ENCODE peak calls at places on chromosomes 1 and 21, in five cellular contexts. W, B, T, Z and K are unnamed samples.

GRCh38 chr1:156444407-156445001 is 56.1 kb downstream of the MEF2D start:
- DNase-seq in W (no peak), B (peak), T (no peak), Z (peak), K (no peak)

GRCh38 chr1:246971322-246971721 is 36.5 kb downstream of the ZNF695 start:
- DNase-seq in W (peak), B (peak), T (no peak), Z (peak), K (no peak)

GRCh38 chr1:237877628-237878027 is 13.1 kb downstream of the ZP4 start:
- DNase-seq in W (no peak), B (no peak), T (no peak), Z (no peak), K (no peak)

GRCh38 chr21:44867999-44868700 is 5.3 kb downstream of the PTTG1IP start:
- DNase-seq in W (no peak), B (no peak), T (no peak), Z (peak), K (no peak)

GRCh38 chr1:185559684-185560310 is 174.4 kb upstream of the HMCN1 start:
- DNase-seq in W (peak), B (peak), T (no peak), Z (peak), K (peak)

GRCh38 chr1:167548059-167548932 is 5.3 kb downstream of the CREG1 start:
- DNase-seq in W (peak), B (no peak), T (no peak), Z (no peak), K (no peak)

GRCh38 chr1:101267082-101267481 is 30.3 kb downstream of the S1PR1 start:
- DNase-seq in W (no peak), B (no peak), T (no peak), Z (no peak), K (no peak)

GRCh38 chr1:156838972-156839371 is 19.9 kb downstream of the INSRR start:
- DNase-seq in W (no peak), B (peak), T (no peak), Z (peak), K (no peak)

GRCh38 chr1:105934806-105935205 is 1121.7 kb upstream of the PRMT6 start:
- DNase-seq in W (no peak), B (no peak), T (no peak), Z (no peak), K (no peak)

DNA sequence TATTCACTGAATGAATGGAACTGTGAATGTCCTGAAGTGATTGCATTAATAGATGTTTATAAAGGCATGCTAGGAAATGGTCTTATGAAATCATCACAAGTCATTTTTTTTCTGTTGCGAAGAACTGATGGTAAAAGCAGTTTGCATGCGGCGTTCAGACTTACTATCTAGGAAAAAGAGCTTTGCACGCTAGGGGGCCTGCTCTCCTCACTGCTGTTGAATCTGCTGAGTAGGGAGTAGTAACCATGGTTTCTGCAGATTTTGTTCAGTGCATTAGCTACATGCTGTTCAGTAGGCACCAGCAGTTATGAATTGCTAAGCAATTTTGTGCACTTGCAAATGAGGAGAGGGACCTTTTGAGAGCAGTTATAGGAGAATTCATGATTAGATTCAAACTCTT is 57.9 kb downstream of the CENPF start:
- DNase-seq in W (peak), B (no peak), T (no peak), Z (no peak), K (peak)
- TF ChIP-seq CTCF in W (peak), B (peak), T (peak), Z (no peak), K (peak)

DNA sequence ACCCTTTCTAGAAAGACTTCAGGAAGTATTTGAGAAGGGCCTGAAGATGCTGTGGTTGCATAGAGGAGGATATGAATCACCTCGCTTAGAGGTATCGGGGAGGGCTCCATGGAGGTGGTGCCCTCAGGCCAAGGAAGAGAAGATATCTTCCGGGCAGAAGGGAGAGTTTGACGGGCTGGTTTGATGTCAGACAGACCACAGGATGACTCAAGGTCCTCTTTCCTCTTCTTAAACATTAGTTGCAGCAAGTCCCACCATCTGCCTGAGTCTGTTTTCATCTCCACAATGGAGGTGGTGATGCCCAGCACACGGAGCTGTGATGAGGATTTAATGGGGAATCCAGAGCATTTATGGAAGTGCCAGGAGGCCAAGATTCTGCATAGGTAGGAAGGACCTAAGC is 25.1 kb upstream of the RUNX3 start:
- DNase-seq in W (peak), B (no peak), T (peak), Z (peak), K (no peak)
- H3K4me3 ChIP-seq in W (no peak), B (no peak), T (no peak), Z (no peak), K (no peak)

GRCh38 chr1:21105807-21106206 is 70.9 kb downstream of the EIF4G3 start:
- DNase-seq in W (no peak), B (no peak), T (no peak), Z (no peak), K (no peak)
- TF ChIP-seq CTCF in W (no peak), B (no peak), T (no peak), Z (no peak), K (no peak)

DNA sequence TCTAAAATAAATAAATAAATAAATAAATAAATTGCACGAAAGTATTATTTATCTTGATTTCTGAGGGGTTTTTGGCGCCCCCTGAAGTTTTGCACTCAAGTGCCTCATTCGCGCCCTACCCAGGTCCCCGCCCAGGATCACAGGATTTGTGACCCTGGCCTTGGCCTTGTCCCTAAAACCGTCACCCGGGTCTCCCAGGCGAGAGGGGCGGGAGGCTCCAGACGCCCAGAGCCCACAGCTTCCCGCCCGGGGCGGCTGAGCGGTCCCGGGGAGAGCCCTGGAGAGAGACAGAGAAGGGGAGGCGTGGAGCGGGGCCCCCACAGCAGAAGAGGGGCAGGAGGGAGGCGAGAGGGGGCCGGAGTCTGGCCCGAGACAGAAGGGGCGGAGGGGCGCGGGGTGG is 91.8 kb upstream of the CASZ1 start:
- DNase-seq in W (no peak), B (no peak), T (no peak), Z (no peak), K (no peak)
- H3K4me3 ChIP-seq in W (no peak), B (no peak), T (no peak), Z (no peak), K (no peak)

DNA sequence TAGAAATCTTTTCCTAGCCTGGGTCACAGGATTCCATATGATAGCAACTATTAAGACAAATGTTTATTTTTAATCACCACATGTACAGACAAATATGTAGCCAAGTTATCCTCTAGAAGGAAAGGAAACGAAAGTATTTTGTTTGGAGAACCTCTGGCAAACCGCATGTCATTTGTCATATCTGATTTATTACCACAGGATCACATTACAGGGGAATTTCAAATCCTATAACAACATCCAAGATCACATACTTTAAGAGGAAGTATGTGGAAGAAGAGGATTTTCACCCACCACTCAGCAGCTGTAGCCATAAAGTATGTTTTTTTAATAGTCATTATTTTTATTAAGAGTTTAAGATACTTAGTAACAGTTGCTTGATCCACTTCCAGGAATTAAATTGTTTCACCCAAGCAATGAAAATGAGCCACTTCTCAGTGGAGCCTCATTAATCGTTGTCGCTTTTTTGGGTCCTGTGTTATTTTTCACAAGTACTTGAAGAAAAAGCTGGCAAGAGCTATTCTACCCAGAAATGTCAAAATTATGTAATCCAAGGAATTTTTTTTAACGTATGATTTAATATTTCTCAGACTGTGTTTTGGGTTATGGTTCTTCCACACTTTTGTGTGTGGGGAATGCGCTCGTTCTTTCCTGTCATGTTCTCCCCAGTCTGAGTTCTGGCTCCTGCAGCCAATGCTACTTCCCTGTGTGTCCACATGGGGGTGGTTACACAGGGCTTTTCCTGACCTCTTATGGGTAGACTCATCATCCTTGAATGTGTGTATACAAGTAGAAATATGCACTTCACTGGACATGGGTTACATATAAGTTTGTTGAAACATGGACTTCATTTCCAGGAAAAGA is 6.9 kb downstream of the SERTAD4 start:
- DNase-seq in W (peak), B (no peak), T (no peak), Z (no peak), K (peak)
- TF ChIP-seq CTCF in W (peak), B (peak), T (peak), Z (peak), K (peak)

DNA sequence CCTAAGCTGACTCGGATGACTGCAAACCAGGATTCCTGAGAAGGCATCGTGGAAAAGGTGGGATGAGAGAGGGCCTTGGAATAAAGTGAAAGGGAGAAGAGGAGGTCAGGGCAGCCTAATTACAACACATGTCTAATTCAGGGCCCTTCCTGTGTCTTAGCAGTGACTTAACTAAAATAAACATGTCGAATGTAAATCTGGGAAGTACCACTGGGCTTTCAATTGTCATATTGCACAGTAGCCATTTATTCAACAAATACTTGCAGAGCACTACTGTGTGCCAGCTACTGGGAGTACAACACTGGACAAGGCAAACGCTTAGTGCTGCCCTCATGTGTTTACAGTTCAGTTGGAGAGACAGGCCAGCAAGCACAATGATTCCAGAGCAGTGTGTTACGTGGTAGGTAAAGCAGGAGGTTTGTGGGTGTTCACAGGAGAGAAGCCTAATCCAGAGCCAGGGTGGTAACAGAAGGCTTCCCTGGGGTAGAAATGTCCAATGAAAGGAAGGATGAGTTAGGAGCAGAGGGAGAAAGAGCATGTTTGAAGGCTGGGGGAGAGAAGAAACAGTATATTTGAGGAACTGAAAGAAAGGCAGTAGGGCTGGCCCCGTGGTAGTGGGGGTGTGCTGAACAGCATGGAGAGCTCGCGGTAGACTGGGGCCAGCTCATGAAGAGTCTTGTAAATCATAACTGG is 38.0 kb upstream of the RASAL2 start:
- DNase-seq in W (no peak), B (peak), T (no peak), Z (peak), K (no peak)
- H3K4me3 ChIP-seq in W (no peak), B (no peak), T (no peak), Z (no peak), K (no peak)

DNA sequence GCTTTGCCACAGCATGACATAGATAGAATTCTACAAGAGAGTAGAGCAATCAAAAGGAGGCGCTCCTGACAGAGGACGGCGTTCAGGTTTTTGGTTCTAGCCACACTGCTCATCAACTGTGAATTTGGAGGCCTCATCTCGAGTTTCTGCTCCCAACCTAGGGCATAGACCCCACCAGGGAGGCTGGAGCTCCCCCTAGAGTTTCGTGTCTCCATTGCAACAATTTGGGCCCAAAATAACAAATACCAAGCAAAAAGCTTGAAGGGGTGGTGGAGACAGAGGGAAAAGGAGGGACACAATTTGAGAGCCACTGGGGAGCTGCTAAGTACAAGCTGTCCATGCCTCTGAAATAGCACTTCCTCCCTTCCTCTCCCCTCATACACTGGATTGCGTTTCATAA is 297.0 kb downstream of the GPATCH2 start:
- DNase-seq in W (no peak), B (peak), T (no peak), Z (peak), K (no peak)
- TF ChIP-seq CTCF in W (peak), B (peak), T (peak), Z (peak), K (peak)

GRCh38 chr21:24995206-24995605 is 612.1 kb downstream of the MRPL39 start:
- DNase-seq in W (no peak), B (no peak), T (no peak), Z (no peak), K (no peak)
- H3K4me3 ChIP-seq in W (no peak), B (no peak), T (no peak), Z (no peak), K (no peak)

GRCh38 chr21:39675595-39675994 is 62.9 kb downstream of the B3GALT5 start:
- DNase-seq in W (no peak), B (no peak), T (no peak), Z (no peak), K (no peak)
- TF ChIP-seq CTCF in W (no peak), B (no peak), T (no peak), Z (no peak), K (no peak)

DNA sequence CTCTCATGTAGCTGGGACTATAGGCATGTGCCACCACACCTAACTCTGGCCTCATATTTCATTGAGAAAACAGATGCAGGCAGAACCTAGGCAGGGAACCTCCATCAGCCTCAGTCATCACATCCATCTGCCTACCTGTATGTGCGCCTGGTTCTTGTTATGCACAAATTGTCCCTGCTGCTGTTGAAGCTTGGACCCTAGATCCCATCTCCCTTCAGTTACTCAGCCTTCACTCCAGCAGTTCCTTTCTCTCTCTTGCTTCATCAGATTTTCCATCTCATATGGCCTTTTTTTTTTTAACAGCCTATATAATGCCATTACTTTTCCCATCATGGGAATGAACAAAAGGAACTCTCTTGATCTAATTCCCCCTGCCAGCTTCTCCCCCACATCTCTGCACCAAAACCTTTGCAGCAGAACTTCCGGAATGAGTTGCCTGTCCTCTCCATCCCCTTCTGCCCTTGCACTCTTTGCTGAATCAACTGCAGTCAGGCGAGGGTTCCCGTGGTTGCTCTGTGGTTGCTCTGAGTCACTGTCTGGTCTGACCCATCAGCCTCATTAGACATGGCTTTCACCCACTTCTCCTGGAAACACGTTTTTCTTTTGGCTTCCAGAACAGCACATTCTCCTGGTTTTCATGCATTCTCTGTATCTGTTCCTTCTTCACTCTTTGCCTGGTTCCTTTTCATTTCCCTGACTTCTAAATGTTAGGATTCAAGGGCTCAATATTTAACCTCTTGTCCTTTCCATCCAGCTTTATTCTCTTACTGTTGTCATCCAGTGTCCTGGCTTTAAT is 41.5 kb downstream of the UBE4B start:
- DNase-seq in W (peak), B (no peak), T (no peak), Z (peak), K (peak)
- H3K4me3 ChIP-seq in W (no peak), B (no peak), T (peak), Z (no peak), K (no peak)